ENCODE peak calls at places on chromosomes 13 and 19, in five cellular contexts. One of them, this sample, is unnamed.

GRCh38 chr19:17347361-17347760 is 10.0 kb downstream of the GTPBP3 start:
- DNase-seq in NCI-H1105 treated with DMSO at 0.1 percent for 48 hours: no peak
- DNase-seq in activated CD8-positive, alpha-beta memory T cell treated with anti-CD3 and anti-CD28 coated beads for 4 hours: no peak
- DNase-seq in kidney: peak
- DNase-seq in left lung: no peak
- DNase-seq in this sample: no peak

GRCh38 chr19:23403581-23404324 is 8.5 kb upstream of the ZNF91 start:
- DNase-seq in activated CD8-positive, alpha-beta memory T cell treated with anti-CD3 and anti-CD28 coated beads for 4 hours: no peak
- DNase-seq in kidney: no peak
- DNase-seq in left lung: no peak
- DNase-seq in NCI-H1105 treated with DMSO at 0.1 percent for 48 hours: peak
- DNase-seq in this sample: no peak

GRCh38 chr13:75372923-75373841 is 108.8 kb downstream of the TBC1D4 start:
- DNase-seq in NCI-H1105 treated with DMSO at 0.1 percent for 48 hours: no peak
- DNase-seq in kidney: peak
- DNase-seq in activated CD8-positive, alpha-beta memory T cell treated with anti-CD3 and anti-CD28 coated beads for 4 hours: no peak
- DNase-seq in left lung: no peak
- DNase-seq in this sample: no peak

GRCh38 chr19:44640518-44640917 is 3.2 kb upstream of the PVR start:
- DNase-seq in NCI-H1105 treated with DMSO at 0.1 percent for 48 hours: no peak
- DNase-seq in activated CD8-positive, alpha-beta memory T cell treated with anti-CD3 and anti-CD28 coated beads for 4 hours: no peak
- DNase-seq in left lung: no peak
- DNase-seq in kidney: no peak
- DNase-seq in this sample: no peak

GRCh38 chr13:64369121-64369520 is 2861.0 kb downstream of the PCDH9 start:
- DNase-seq in NCI-H1105 treated with DMSO at 0.1 percent for 48 hours: no peak
- DNase-seq in left lung: no peak
- DNase-seq in kidney: no peak
- DNase-seq in activated CD8-positive, alpha-beta memory T cell treated with anti-CD3 and anti-CD28 coated beads for 4 hours: no peak
- DNase-seq in this sample: no peak

GRCh38 chr19:38769635-38770211 is 3.6 kb downstream of the LGALS7 start:
- DNase-seq in kidney: peak
- DNase-seq in NCI-H1105 treated with DMSO at 0.1 percent for 48 hours: no peak
- DNase-seq in left lung: peak
- DNase-seq in activated CD8-positive, alpha-beta memory T cell treated with anti-CD3 and anti-CD28 coated beads for 4 hours: peak
- DNase-seq in this sample: peak

GRCh38 chr13:27174766-27175455 is 3.3 kb upstream of the USP12 start:
- DNase-seq in NCI-H1105 treated with DMSO at 0.1 percent for 48 hours: no peak
- DNase-seq in kidney: no peak
- DNase-seq in activated CD8-positive, alpha-beta memory T cell treated with anti-CD3 and anti-CD28 coated beads for 4 hours: no peak
- DNase-seq in left lung: no peak
- DNase-seq in this sample: no peak

GRCh38 chr13:42762917-42763316 is 18.5 kb upstream of the FAM216B start:
- DNase-seq in NCI-H1105 treated with DMSO at 0.1 percent for 48 hours: no peak
- DNase-seq in activated CD8-positive, alpha-beta memory T cell treated with anti-CD3 and anti-CD28 coated beads for 4 hours: no peak
- DNase-seq in left lung: no peak
- DNase-seq in kidney: no peak
- DNase-seq in this sample: no peak

GRCh38 chr19:45169602-45170001 is 8.4 kb downstream of the TRAPPC6A start:
- DNase-seq in left lung: no peak
- DNase-seq in NCI-H1105 treated with DMSO at 0.1 percent for 48 hours: no peak
- DNase-seq in activated CD8-positive, alpha-beta memory T cell treated with anti-CD3 and anti-CD28 coated beads for 4 hours: no peak
- DNase-seq in kidney: no peak
- DNase-seq in this sample: no peak

GRCh38 chr13:26996965-26997752 is 174.5 kb downstream of the USP12 start:
- DNase-seq in activated CD8-positive, alpha-beta memory T cell treated with anti-CD3 and anti-CD28 coated beads for 4 hours: no peak
- DNase-seq in left lung: no peak
- DNase-seq in NCI-H1105 treated with DMSO at 0.1 percent for 48 hours: no peak
- DNase-seq in kidney: no peak
- DNase-seq in this sample: no peak

GRCh38 chr13:24274452-24274971 is 34.9 kb upstream of the C1QTNF9 start:
- DNase-seq in left lung: no peak
- DNase-seq in NCI-H1105 treated with DMSO at 0.1 percent for 48 hours: no peak
- DNase-seq in activated CD8-positive, alpha-beta memory T cell treated with anti-CD3 and anti-CD28 coated beads for 4 hours: no peak
- DNase-seq in kidney: no peak
- DNase-seq in this sample: peak

GRCh38 chr19:51341066-51341465 is 873 bp downstream of the VSIG10L start:
- DNase-seq in NCI-H1105 treated with DMSO at 0.1 percent for 48 hours: no peak
- DNase-seq in activated CD8-positive, alpha-beta memory T cell treated with anti-CD3 and anti-CD28 coated beads for 4 hours: no peak
- DNase-seq in left lung: no peak
- DNase-seq in kidney: peak
- DNase-seq in this sample: no peak

GRCh38 chr13:107289540-107289939 is 721.6 kb upstream of the ARGLU1 start:
- DNase-seq in NCI-H1105 treated with DMSO at 0.1 percent for 48 hours: no peak
- DNase-seq in left lung: no peak
- DNase-seq in activated CD8-positive, alpha-beta memory T cell treated with anti-CD3 and anti-CD28 coated beads for 4 hours: no peak
- DNase-seq in kidney: no peak
- DNase-seq in this sample: no peak

GRCh38 chr13:46684287-46685001 is 112.5 kb downstream of the ESD start:
- DNase-seq in left lung: no peak
- DNase-seq in NCI-H1105 treated with DMSO at 0.1 percent for 48 hours: no peak
- DNase-seq in kidney: no peak
- DNase-seq in activated CD8-positive, alpha-beta memory T cell treated with anti-CD3 and anti-CD28 coated beads for 4 hours: no peak
- DNase-seq in this sample: no peak

GRCh38 chr13:94411747-94412146 is 67.7 kb downstream of the DCT start:
- DNase-seq in left lung: no peak
- DNase-seq in kidney: no peak
- DNase-seq in NCI-H1105 treated with DMSO at 0.1 percent for 48 hours: no peak
- DNase-seq in activated CD8-positive, alpha-beta memory T cell treated with anti-CD3 and anti-CD28 coated beads for 4 hours: no peak
- DNase-seq in this sample: no peak